ENCODE peak calls at places on chromosomes 12 and 14, in six cellular contexts. V is endothelial cell of umbilical vein; R is HFF-Myc; A is left colon; K is SHP77; J is stimulated activated CD8-positive, alpha-beta memory T cell treated with anti-CD3 and anti-CD28 coated beads, Interleukin-2, amount 100 ng/mL, for 1 hour. M is an unnamed sample.

GRCh38 chr14:68210729-68211299 is 391.2 kb downstream of the RAD51B start:
- DNase-seq in V (peak; percentile 84), R (peak; percentile 100), A (no peak), K (no peak), J (no peak), M (no peak)

GRCh38 chr12:26113194-26113654 is 11.6 kb downstream of the BHLHE41 start:
- DNase-seq in V (no peak), R (no peak), A (no peak), K (peak; percentile 39), J (no peak), M (no peak)

GRCh38 chr14:41749425-41749824 is 142.7 kb downstream of the LRFN5 start:
- DNase-seq in V (no peak), R (no peak), A (no peak), K (peak; percentile 14), J (no peak), M (no peak)

GRCh38 chr12:108635201-108635996 is 1.7 kb upstream of the SELPLG start:
- DNase-seq in V (no peak), R (no peak), A (peak; percentile 36), K (peak; percentile 35), J (peak; percentile 42), M (peak; percentile 57)

GRCh38 chr14:88559852-88560251 is 3.0 kb upstream of the ZC3H14 start:
- DNase-seq in V (no peak), R (peak; percentile 52), A (no peak), K (peak; percentile 19), J (no peak), M (no peak)

GRCh38 chr14:61280092-61280525 is 1.0 kb downstream of the TMEM30B start:
- DNase-seq in V (no peak), R (no peak), A (peak; percentile 63), K (no peak), J (no peak), M (no peak)

GRCh38 chr14:104450811-104451401 is 128.7 kb upstream of the C14orf180 start:
- DNase-seq in V (no peak), R (no peak), A (no peak), K (no peak), J (no peak), M (peak; percentile 71)

GRCh38 chr14:77498120-77498979 is at the start of gene ISM2:
- DNase-seq in V (peak; percentile 12), R (no peak), A (peak; percentile 55), K (no peak), J (no peak), M (no peak)

GRCh38 chr12:87368259-87368658 is 660.9 kb downstream of the C12orf50 start:
- DNase-seq in V (no peak), R (no peak), A (no peak), K (peak; percentile 45), J (no peak), M (no peak)

GRCh38 chr12:88145567-88146347 is 3.6 kb downstream of the TMTC3 start:
- DNase-seq in V (no peak), R (no peak), A (no peak), K (no peak), J (no peak), M (no peak)

GRCh38 chr12:30754383-30754749 is 385 bp downstream of the CAPRIN2 start:
- DNase-seq in V (no peak), R (no peak), A (no peak), K (peak; percentile 90), J (no peak), M (no peak)

GRCh38 chr12:84201976-84202375 is 710.6 kb downstream of the SLC6A15 start:
- DNase-seq in V (no peak), R (no peak), A (no peak), K (no peak), J (no peak), M (no peak)

GRCh38 chr14:21866479-21866878 is 192.9 kb upstream of the OR4E1 start:
- DNase-seq in V (peak; percentile 52), R (no peak), A (no peak), K (no peak), J (no peak), M (no peak)

GRCh38 chr14:33786091-33786825 is 164.6 kb downstream of the EGLN3 start:
- DNase-seq in V (no peak), R (no peak), A (no peak), K (no peak), J (no peak), M (no peak)

GRCh38 chr12:103269962-103270361 is 225.8 kb downstream of the C12orf42 start:
- DNase-seq in V (no peak), R (no peak), A (no peak), K (peak; percentile 53), J (no peak), M (no peak)

GRCh38 chr14:51605575-51605974 is 46.1 kb upstream of the FRMD6 start:
- DNase-seq in V (no peak), R (no peak), A (no peak), K (no peak), J (no peak), M (no peak)

GRCh38 chr14:99724196-99724891 is 40.2 kb downstream of the CYP46A1 start:
- DNase-seq in V (no peak), R (no peak), A (no peak), K (no peak), J (no peak), M (peak; percentile 46)

GRCh38 chr14:53695692-53696091 is 260.9 kb downstream of the BMP4 start:
- DNase-seq in V (no peak), R (no peak), A (no peak), K (no peak), J (no peak), M (no peak)

GRCh38 chr14:61698216-61698980 is 3.1 kb downstream of the HIF1A start:
- DNase-seq in V (peak; percentile 48), R (no peak), A (no peak), K (no peak), J (no peak), M (no peak)

GRCh38 chr12:101298426-101298825 is 18.5 kb downstream of the UTP20 start:
- DNase-seq in V (no peak), R (peak; percentile 20), A (no peak), K (no peak), J (no peak), M (no peak)

GRCh38 chr12:16605666-16606116 is 271 bp downstream of the LMO3 start:
- DNase-seq in V (peak; percentile 15), R (no peak), A (peak; percentile 11), K (peak; percentile 14), J (no peak), M (no peak)

GRCh38 chr12:108166505-108166904 is 37.4 kb downstream of the WSCD2 start:
- DNase-seq in V (no peak), R (no peak), A (no peak), K (no peak), J (no peak), M (no peak)

GRCh38 chr14:94801225-94801624 is 31.3 kb upstream of the GSC start:
- DNase-seq in V (no peak), R (no peak), A (no peak), K (no peak), J (no peak), M (no peak)

GRCh38 chr14:35369701-35370191 is 34.8 kb downstream of the NFKBIA start:
- DNase-seq in V (no peak), R (no peak), A (no peak), K (peak; percentile 86), J (no peak), M (peak; percentile 73)

GRCh38 chr12:193282-193681 is 20.7 kb downstream of the SLC6A12 start:
- DNase-seq in V (no peak), R (no peak), A (no peak), K (no peak), J (no peak), M (no peak)

GRCh38 chr14:84202486-84202885 is 1327.5 kb upstream of the FLRT2 start:
- DNase-seq in V (no peak), R (no peak), A (no peak), K (no peak), J (no peak), M (no peak)

GRCh38 chr12:256225-256624 is 6.4 kb downstream of the SLC6A13 start:
- DNase-seq in V (no peak), R (no peak), A (no peak), K (no peak), J (no peak), M (no peak)

GRCh38 chr14:63663428-63664142 is 21.9 kb upstream of the WDR89 start:
- DNase-seq in V (no peak), R (no peak), A (no peak), K (no peak), J (no peak), M (no peak)

GRCh38 chr12:65934480-65935115 is 110.3 kb downstream of the HMGA2 start:
- DNase-seq in V (no peak), R (no peak), A (no peak), K (no peak), J (no peak), M (no peak)

GRCh38 chr14:36767603-36768281 is 106.1 kb downstream of the PAX9 start:
- DNase-seq in V (no peak), R (no peak), A (no peak), K (peak; percentile 95), J (no peak), M (no peak)

GRCh38 chr12:103524238-103524875 is 28.6 kb upstream of the C12orf42 start:
- DNase-seq in V (no peak), R (no peak), A (no peak), K (no peak), J (no peak), M (no peak)

M was measured in aorta.